ENCODE peak calls at places on chromosome X, in six cellular contexts. F is A549, I is K562, C is ovary, H is esophagus muscularis mucosa, Q is suprapubic skin. W is an unnamed sample. For H3K4me1, the result is how much of the 10 kb centered on the place peaks cover.

GRCh38 chrX:110836982-110837381 is 41.4 kb upstream of the CHRDL1 start:
- DNase-seq in F (no peak), I (no peak), C (no peak), H (no peak), Q (no peak), W (no peak)

GRCh38 chrX:124388562-124388961 is 42.2 kb downstream of the SH2D1A start:
- DNase-seq in F (peak), I (peak), C (peak), H (no peak), Q (no peak), W (peak)

GRCh38 chrX:51614353-51614752 is 4.4 kb downstream of the CENPVL3 start:
- DNase-seq in F (peak), I (peak), C (no peak), H (no peak), Q (no peak), W (no peak)

GRCh38 chrX:30153175-30153880 is 62.0 kb upstream of the MAGEB2 start:
- DNase-seq in F (no peak), I (no peak), C (no peak), H (no peak), Q (no peak), W (no peak)

GRCh38 chrX:41009816-41010187 is 75.4 kb upstream of the USP9X start:
- DNase-seq in F (no peak), I (no peak), C (no peak), H (no peak), Q (no peak), W (no peak)

GRCh38 chrX:41558531-41558930 is 111.4 kb downstream of the NYX start:
- DNase-seq in F (peak), I (peak), C (no peak), H (no peak), Q (no peak), W (no peak)

GRCh38 chrX:153064061-153064460 is 7.8 kb downstream of the PNMA3 start:
- DNase-seq in F (no peak), I (peak), C (no peak), H (no peak), Q (no peak), W (no peak)

GRCh38 chrX:33252306-33252825 is 41.0 kb upstream of the DMD start:
- DNase-seq in F (no peak), I (no peak), C (no peak), H (no peak), Q (no peak), W (no peak)

GRCh38 chrX:19787305-19787704 is 100.1 kb downstream of the SH3KBP1 start:
- DNase-seq in F (no peak), I (no peak), C (no peak), H (no peak), Q (no peak), W (no peak)

GRCh38 chrX:44012484-44013096 is 39.4 kb upstream of the NDP start:
- DNase-seq in F (peak), I (no peak), C (no peak), H (no peak), Q (no peak), W (no peak)

GRCh38 chrX:41026326-41027136 is 58.7 kb upstream of the USP9X start:
- DNase-seq in F (no peak), I (no peak), C (no peak), H (no peak), Q (no peak), W (no peak)

DNA sequence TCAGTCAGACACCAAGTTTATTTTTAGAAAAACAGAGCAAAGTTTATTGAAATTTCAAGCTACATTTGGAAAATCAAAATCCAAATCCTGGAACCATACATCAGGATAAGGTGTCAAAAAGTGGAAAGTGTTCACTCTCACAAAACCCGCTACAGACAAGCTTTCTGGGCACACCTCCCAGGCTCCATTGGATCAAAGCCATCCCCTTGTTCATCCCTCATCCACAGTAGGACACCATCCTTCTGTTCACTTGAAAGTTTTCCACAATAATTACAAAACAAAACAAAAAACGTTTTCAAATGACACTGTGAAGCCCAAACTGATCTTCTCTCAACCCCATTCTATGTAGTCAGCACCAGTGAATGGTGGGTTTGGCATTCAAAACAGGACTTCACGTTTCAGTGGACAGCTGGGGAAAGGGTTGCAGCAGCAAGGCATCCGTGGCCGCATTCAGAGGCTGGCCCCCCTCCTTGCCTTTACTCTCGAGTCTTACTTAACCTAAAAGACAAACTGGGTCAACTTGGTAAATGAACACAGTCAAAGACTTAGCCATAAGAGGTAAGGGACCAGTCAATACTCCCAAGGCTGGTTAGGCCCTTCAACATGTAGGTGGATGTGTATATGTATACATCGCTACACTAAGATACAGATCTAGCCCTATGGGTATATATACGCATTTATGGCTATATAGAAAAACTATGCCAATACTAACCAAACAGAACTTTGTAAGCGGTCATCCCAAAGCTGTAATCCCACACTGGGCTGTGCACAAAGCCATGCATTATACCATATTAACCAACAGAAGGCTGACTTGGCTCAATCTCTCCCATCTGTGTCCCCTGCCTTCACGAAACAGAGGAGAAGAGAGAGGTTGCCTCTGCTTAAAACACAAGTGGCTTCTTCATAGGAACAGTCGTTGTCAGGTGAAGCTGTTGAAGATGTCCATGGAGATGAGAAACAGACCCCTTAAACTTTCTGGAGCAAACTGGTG is 62.1 kb downstream of the TSC22D3 start:
- DNase-seq in F (no peak), I (no peak), C (no peak), H (no peak), Q (no peak), W (no peak)
- H3K4me1 ChIP-seq in F (under half), I (under half), C (under half), H (under half), Q (under half), W (under half)

DNA sequence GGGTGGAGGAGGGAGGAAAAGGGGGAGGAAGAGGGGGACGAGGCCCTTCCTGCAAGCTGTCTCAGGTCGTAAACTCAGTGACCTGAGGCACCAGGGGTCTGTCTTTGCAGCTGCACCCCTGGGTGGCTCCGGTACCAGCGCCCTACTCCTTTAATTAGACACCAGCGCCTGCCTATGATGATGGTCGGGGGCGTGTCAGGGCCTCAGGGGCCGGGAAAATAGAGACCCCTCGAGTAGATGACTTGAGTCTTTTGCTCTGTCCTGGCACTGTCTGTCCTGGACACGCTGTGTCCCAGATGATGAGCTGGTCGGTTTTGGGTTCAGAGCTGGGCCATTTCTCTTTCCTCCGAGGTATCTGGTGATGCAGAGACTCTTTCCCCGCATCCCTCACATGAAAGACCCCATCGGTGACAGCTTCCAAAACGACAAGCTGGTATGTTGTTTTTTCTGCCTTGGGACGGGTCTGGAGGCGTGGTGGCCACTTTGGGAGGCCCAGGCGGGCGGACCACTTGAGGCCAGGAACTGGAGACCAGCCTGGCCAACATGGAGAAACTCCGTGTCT is 11.2 kb downstream of the SLC25A6 start:
- DNase-seq in F (no peak), I (no peak), C (peak), H (no peak), Q (no peak), W (no peak)
- TF ChIP-seq POLR2A in F (no peak), I (no peak), C (no peak), H (no peak), Q (no peak), W (no peak)

DNA sequence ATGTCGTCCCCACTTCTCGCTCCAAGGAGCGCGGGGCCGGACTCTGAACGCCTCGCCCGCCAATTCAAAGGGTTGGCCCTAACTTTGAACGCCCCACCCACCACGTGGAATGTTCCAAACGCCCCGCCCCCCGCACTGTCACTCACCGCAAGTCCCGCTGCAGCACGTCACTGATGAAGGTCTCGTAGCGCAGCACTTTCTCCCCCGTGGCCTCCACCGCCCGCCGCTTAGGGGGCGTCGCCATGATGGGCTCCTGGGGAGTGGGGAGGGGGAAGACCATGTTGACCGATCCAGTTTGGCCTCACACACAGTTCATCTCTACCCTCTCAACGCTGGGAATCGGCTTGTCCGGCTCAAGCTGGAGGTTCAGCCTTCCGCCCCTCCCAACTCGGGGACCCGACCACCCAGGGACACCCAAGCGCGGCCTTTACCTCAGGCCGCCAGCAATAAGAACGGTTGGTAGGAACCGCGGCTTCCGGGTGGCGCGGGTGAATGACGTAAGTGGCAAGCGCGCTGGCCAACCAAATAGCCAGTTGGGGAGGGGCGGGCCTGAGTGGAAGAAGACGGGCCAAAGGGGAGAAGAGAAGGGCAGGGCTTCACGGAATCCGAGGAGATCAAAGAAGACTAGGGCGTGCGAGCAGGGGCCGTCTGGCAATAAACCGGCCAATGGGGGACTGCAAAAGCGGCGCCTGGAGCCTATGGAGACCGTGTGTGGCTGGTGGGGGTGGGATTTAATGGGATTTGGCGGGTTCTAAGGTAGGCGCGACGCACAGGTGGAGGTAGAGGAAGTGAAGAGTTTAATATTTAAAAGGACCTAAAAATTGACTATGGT is at the start of gene UXT:
- DNase-seq in F (peak), I (peak), C (peak), H (peak), Q (peak), W (peak)
- TF ChIP-seq EP300 in F (no peak), I (no peak), C (peak), H (no peak), Q (peak), W (peak)

DNA sequence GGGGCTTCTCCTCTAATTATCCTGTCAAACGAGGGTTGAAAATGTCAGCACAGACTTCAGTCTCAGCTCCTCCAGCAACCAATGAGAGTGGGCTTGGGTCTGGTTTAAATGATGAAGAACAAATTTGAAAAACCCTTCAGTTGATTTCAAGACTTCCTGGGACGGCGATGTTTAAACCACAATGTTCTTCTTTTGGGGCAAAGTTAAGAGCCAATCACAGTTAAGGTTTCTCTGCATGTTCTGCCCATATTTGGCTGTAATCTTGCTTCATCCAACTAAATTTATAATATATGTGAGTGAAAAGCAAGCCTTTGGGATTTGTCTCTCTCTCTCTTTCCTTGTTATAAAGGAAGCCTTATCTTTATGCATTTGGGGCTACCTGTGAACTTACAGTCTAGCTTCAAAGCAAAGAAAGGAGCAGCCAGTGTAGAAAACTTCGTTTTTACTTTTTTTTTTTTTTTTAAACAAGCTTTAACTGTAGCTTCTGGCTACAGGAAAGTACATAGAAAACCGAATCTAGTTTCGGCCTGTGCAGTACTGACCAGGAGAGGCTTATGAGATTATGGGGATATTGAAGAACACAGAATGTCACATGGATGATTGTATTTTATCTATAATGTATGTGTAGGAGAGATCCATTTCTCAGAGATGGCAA is 46.8 kb upstream of the FAM9C start:
- DNase-seq in F (no peak), I (no peak), C (no peak), H (no peak), Q (no peak), W (no peak)
- H3K4me1 ChIP-seq in F (under half), I (under half), C (under half), H (under half), Q (under half), W (under half)

DNA sequence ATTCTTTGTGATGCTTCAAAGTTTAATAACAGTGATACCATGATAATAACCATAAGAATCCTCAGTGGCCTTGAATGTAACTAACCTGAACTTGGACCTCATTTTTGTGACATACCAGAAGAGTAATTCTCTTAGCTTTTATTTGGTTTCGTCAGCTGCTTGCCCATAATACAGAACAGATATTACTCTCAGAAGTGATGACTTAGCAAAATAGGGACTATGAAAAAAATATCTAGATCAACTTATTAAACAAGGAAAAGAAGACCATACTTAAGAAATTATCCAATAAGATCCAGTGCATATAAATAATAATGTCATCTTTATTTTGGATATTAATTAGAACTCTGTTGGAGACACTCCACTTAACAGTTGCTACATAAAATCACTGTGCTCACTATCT is 236.9 kb upstream of the GPC4 start:
- DNase-seq in F (no peak), I (no peak), C (no peak), H (no peak), Q (no peak), W (no peak)
- TF ChIP-seq POLR2A in F (no peak), I (no peak), C (no peak), H (no peak), Q (no peak), W (no peak)

GRCh38 chrX:17552251-17552650 is 177.3 kb downstream of the NHS start:
- DNase-seq in F (no peak), I (no peak), C (no peak), H (no peak), Q (no peak), W (no peak)

GRCh38 chrX:17550011-17550410 is 175.0 kb downstream of the NHS start:
- DNase-seq in F (no peak), I (no peak), C (no peak), H (no peak), Q (no peak), W (no peak)

GRCh38 chrX:17553451-17553850 is 178.5 kb downstream of the NHS start:
- DNase-seq in F (no peak), I (no peak), C (no peak), H (no peak), Q (no peak), W (no peak)

GRCh38 chrX:17549005-17549685 is 174.1 kb downstream of the NHS start:
- DNase-seq in F (no peak), I (no peak), C (no peak), H (no peak), Q (no peak), W (no peak)

GRCh38 chrX:17553961-17554482 is 179.0 kb downstream of the NHS start:
- DNase-seq in F (no peak), I (no peak), C (no peak), H (no peak), Q (no peak), W (no peak)
- TF ChIP-seq EP300 in F (no peak), I (no peak), C (no peak), H (no peak), Q (no peak), W (no peak)

GRCh38 chrX:39953027-39953426 is 144.7 kb downstream of the BCOR start:
- DNase-seq in F (no peak), I (no peak), C (no peak), H (no peak), Q (no peak), W (no peak)
- H3K4me1 ChIP-seq in F (under half), I (under half), C (under half), H (under half), Q (under half), W (under half)

GRCh38 chrX:154409222-154409871 is at the start of gene DNASE1L1:
- DNase-seq in F (peak), I (peak), C (no peak), H (no peak), Q (peak), W (peak)

GRCh38 chrX:154412468-154412867 is 1.1 kb downstream of the TAFAZZIN start:
- DNase-seq in F (no peak), I (no peak), C (no peak), H (no peak), Q (no peak), W (no peak)

GRCh38 chrX:154411322-154411980 is at the start of gene TAFAZZIN:
- DNase-seq in F (peak), I (peak), C (peak), H (no peak), Q (peak), W (peak)

GRCh38 chrX:154413142-154413541 is 1.8 kb downstream of the TAFAZZIN start:
- DNase-seq in F (no peak), I (no peak), C (no peak), H (no peak), Q (no peak), W (no peak)

DNA sequence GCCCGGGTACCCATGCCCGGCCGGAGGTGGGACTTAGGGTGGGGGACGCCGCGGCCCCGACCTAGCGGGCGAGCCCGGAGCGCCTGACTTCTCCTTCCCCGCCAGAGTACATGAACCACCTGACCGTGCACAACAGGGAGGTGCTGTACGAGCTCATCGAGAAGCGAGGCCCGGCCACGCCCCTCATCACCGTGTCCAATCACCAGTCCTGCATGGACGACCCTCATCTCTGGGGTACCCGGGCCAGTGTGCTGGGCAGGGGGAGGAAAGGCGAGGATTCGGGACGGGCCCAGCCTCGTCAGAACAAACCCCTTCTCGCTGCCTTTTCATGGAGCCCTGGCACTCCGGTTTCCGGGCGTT is 622 bp downstream of the TAFAZZIN start:
- DNase-seq in F (peak), I (peak), C (peak), H (no peak), Q (no peak), W (peak)
- TF ChIP-seq POLR2A in F (peak), I (no peak), C (peak), H (no peak), Q (no peak), W (no peak)

GRCh38 chrX:69906447-69906846 is 143.3 kb downstream of the AWAT2 start:
- DNase-seq in F (no peak), I (no peak), C (no peak), H (no peak), Q (no peak), W (no peak)
- TF ChIP-seq EP300 in F (no peak), I (no peak), C (no peak), H (no peak), Q (no peak), W (no peak)

W was measured in tibial nerve.